ENCODE peak calls at places on chromosome 19, in four cellular contexts. One of them, this sample, is unnamed.

GRCh38 chr19:41933693-41934426 is 5.6 kb upstream of the ERFL start:
- DNase-seq in naive thymus-derived CD4-positive, alpha-beta T cell: no peak
- DNase-seq in stimulated activated CD4-positive, alpha-beta T cell treated with anti-CD3 and anti-CD28 coated beads, Interleukin-1b, Interleukin-23, amount 100 ng/mL, for 4 hours: no peak
- DNase-seq in effector memory CD4-positive, alpha-beta T cell: no peak
- DNase-seq in this sample: no peak

GRCh38 chr19:19551862-19552192 is 13.8 kb downstream of the CILP2 start:
- DNase-seq in naive thymus-derived CD4-positive, alpha-beta T cell: no peak
- DNase-seq in stimulated activated CD4-positive, alpha-beta T cell treated with anti-CD3 and anti-CD28 coated beads, Interleukin-1b, Interleukin-23, amount 100 ng/mL, for 4 hours: no peak
- DNase-seq in effector memory CD4-positive, alpha-beta T cell: no peak
- DNase-seq in this sample: no peak

GRCh38 chr19:48543121-48543710 is 8.8 kb upstream of the SULT2B1 start:
- DNase-seq in naive thymus-derived CD4-positive, alpha-beta T cell: no peak
- DNase-seq in stimulated activated CD4-positive, alpha-beta T cell treated with anti-CD3 and anti-CD28 coated beads, Interleukin-1b, Interleukin-23, amount 100 ng/mL, for 4 hours: no peak
- DNase-seq in effector memory CD4-positive, alpha-beta T cell: no peak
- DNase-seq in this sample: peak; percentile 56

GRCh38 chr19:40596608-40597328 is 4.4 kb upstream of the LTBP4 start:
- DNase-seq in naive thymus-derived CD4-positive, alpha-beta T cell: no peak
- DNase-seq in stimulated activated CD4-positive, alpha-beta T cell treated with anti-CD3 and anti-CD28 coated beads, Interleukin-1b, Interleukin-23, amount 100 ng/mL, for 4 hours: no peak
- DNase-seq in effector memory CD4-positive, alpha-beta T cell: no peak
- DNase-seq in this sample: no peak

GRCh38 chr19:347946-348861 is 3.6 kb upstream of the MIER2 start:
- DNase-seq in naive thymus-derived CD4-positive, alpha-beta T cell: no peak
- DNase-seq in stimulated activated CD4-positive, alpha-beta T cell treated with anti-CD3 and anti-CD28 coated beads, Interleukin-1b, Interleukin-23, amount 100 ng/mL, for 4 hours: no peak
- DNase-seq in effector memory CD4-positive, alpha-beta T cell: no peak
- DNase-seq in this sample: no peak

GRCh38 chr19:58326501-58326913 is 287 bp upstream of the ZSCAN22 start:
- DNase-seq in naive thymus-derived CD4-positive, alpha-beta T cell: no peak
- DNase-seq in stimulated activated CD4-positive, alpha-beta T cell treated with anti-CD3 and anti-CD28 coated beads, Interleukin-1b, Interleukin-23, amount 100 ng/mL, for 4 hours: no peak
- DNase-seq in effector memory CD4-positive, alpha-beta T cell: no peak
- DNase-seq in this sample: no peak

GRCh38 chr19:10946964-10947657 is 13.7 kb upstream of the SMARCA4 start:
- DNase-seq in naive thymus-derived CD4-positive, alpha-beta T cell: no peak
- DNase-seq in stimulated activated CD4-positive, alpha-beta T cell treated with anti-CD3 and anti-CD28 coated beads, Interleukin-1b, Interleukin-23, amount 100 ng/mL, for 4 hours: no peak
- DNase-seq in effector memory CD4-positive, alpha-beta T cell: no peak
- DNase-seq in this sample: no peak

GRCh38 chr19:45474941-45475516 is 7.2 kb downstream of the FOSB start:
- DNase-seq in naive thymus-derived CD4-positive, alpha-beta T cell: peak; percentile 61
- DNase-seq in stimulated activated CD4-positive, alpha-beta T cell treated with anti-CD3 and anti-CD28 coated beads, Interleukin-1b, Interleukin-23, amount 100 ng/mL, for 4 hours: no peak
- DNase-seq in effector memory CD4-positive, alpha-beta T cell: peak; percentile 47
- DNase-seq in this sample: no peak

GRCh38 chr19:45323671-45324081 is 1.0 kb upstream of the CKM start:
- DNase-seq in naive thymus-derived CD4-positive, alpha-beta T cell: no peak
- DNase-seq in stimulated activated CD4-positive, alpha-beta T cell treated with anti-CD3 and anti-CD28 coated beads, Interleukin-1b, Interleukin-23, amount 100 ng/mL, for 4 hours: no peak
- DNase-seq in effector memory CD4-positive, alpha-beta T cell: no peak
- DNase-seq in this sample: no peak

GRCh38 chr19:58519087-58519354 is 589 bp downstream of the ZBTB45 start:
- DNase-seq in naive thymus-derived CD4-positive, alpha-beta T cell: peak; percentile 49
- DNase-seq in stimulated activated CD4-positive, alpha-beta T cell treated with anti-CD3 and anti-CD28 coated beads, Interleukin-1b, Interleukin-23, amount 100 ng/mL, for 4 hours: no peak
- DNase-seq in effector memory CD4-positive, alpha-beta T cell: peak; percentile 25
- DNase-seq in this sample: no peak

GRCh38 chr19:50548191-50549058 is 19.8 kb downstream of the LRRC4B start:
- DNase-seq in naive thymus-derived CD4-positive, alpha-beta T cell: no peak
- DNase-seq in stimulated activated CD4-positive, alpha-beta T cell treated with anti-CD3 and anti-CD28 coated beads, Interleukin-1b, Interleukin-23, amount 100 ng/mL, for 4 hours: no peak
- DNase-seq in effector memory CD4-positive, alpha-beta T cell: no peak
- DNase-seq in this sample: no peak

GRCh38 chr19:48926909-48927308 is 6.6 kb upstream of the DHDH start:
- DNase-seq in naive thymus-derived CD4-positive, alpha-beta T cell: peak; percentile 25
- DNase-seq in stimulated activated CD4-positive, alpha-beta T cell treated with anti-CD3 and anti-CD28 coated beads, Interleukin-1b, Interleukin-23, amount 100 ng/mL, for 4 hours: no peak
- DNase-seq in effector memory CD4-positive, alpha-beta T cell: no peak
- DNase-seq in this sample: peak; percentile 87

GRCh38 chr19:2561895-2562294 is 86.0 kb downstream of the GADD45B start:
- DNase-seq in naive thymus-derived CD4-positive, alpha-beta T cell: peak; percentile 73
- DNase-seq in stimulated activated CD4-positive, alpha-beta T cell treated with anti-CD3 and anti-CD28 coated beads, Interleukin-1b, Interleukin-23, amount 100 ng/mL, for 4 hours: peak; percentile 52
- DNase-seq in effector memory CD4-positive, alpha-beta T cell: peak; percentile 34
- DNase-seq in this sample: no peak

GRCh38 chr19:46466536-46467199 is 4.7 kb downstream of the PNMA8A start:
- DNase-seq in naive thymus-derived CD4-positive, alpha-beta T cell: no peak
- DNase-seq in stimulated activated CD4-positive, alpha-beta T cell treated with anti-CD3 and anti-CD28 coated beads, Interleukin-1b, Interleukin-23, amount 100 ng/mL, for 4 hours: no peak
- DNase-seq in effector memory CD4-positive, alpha-beta T cell: no peak
- DNase-seq in this sample: peak; percentile 80

GRCh38 chr19:17394891-17395415 is 957 bp upstream of the CCDC194 start:
- DNase-seq in naive thymus-derived CD4-positive, alpha-beta T cell: peak; percentile 28
- DNase-seq in stimulated activated CD4-positive, alpha-beta T cell treated with anti-CD3 and anti-CD28 coated beads, Interleukin-1b, Interleukin-23, amount 100 ng/mL, for 4 hours: peak; percentile 43
- DNase-seq in effector memory CD4-positive, alpha-beta T cell: peak; percentile 23
- DNase-seq in this sample: no peak

GRCh38 chr19:54186934-54187381 is 2.4 kb downstream of the MBOAT7 start:
- DNase-seq in naive thymus-derived CD4-positive, alpha-beta T cell: no peak
- DNase-seq in stimulated activated CD4-positive, alpha-beta T cell treated with anti-CD3 and anti-CD28 coated beads, Interleukin-1b, Interleukin-23, amount 100 ng/mL, for 4 hours: no peak
- DNase-seq in effector memory CD4-positive, alpha-beta T cell: no peak
- DNase-seq in this sample: no peak

GRCh38 chr19:5977785-5978605 is at the start of gene RANBP3:
- DNase-seq in naive thymus-derived CD4-positive, alpha-beta T cell: peak; percentile 99
- DNase-seq in stimulated activated CD4-positive, alpha-beta T cell treated with anti-CD3 and anti-CD28 coated beads, Interleukin-1b, Interleukin-23, amount 100 ng/mL, for 4 hours: peak; percentile 95
- DNase-seq in effector memory CD4-positive, alpha-beta T cell: peak; percentile 98
- DNase-seq in this sample: peak; percentile 81